ENCODE peak calls at places on chromosomes 6 and 20, in five cellular contexts. B, N, U, O and A are unnamed samples.

GRCh38 chr20:61891476-61891875 is 174.2 kb downstream of the TAF4 start:
- DNase-seq in B (no peak), N (no peak), U (no peak), O (no peak), A (no peak)

GRCh38 chr20:62274332-62275262 is 28.2 kb upstream of the ADRM1 start:
- DNase-seq in B (no peak), N (no peak), U (no peak), O (peak), A (no peak)

GRCh38 chr6:34656378-34657036 is 40.1 kb downstream of the ILRUN start:
- DNase-seq in B (peak), N (no peak), U (no peak), O (peak), A (peak)

GRCh38 chr6:121959501-121959900 is 440.0 kb upstream of the HSF2 start:
- DNase-seq in B (no peak), N (no peak), U (no peak), O (no peak), A (no peak)

GRCh38 chr6:235763-236360 is 56.4 kb upstream of the DUSP22 start:
- DNase-seq in B (no peak), N (peak), U (no peak), O (no peak), A (peak)

GRCh38 chr20:45085867-45086266 is 15.1 kb downstream of the KCNS1 start:
- DNase-seq in B (no peak), N (no peak), U (no peak), O (no peak), A (no peak)

GRCh38 chr20:56788041-56788670 is 159.1 kb downstream of the TFAP2C start:
- DNase-seq in B (peak), N (no peak), U (no peak), O (no peak), A (no peak)

GRCh38 chr6:27667651-27668441 is 194.9 kb upstream of the ZNF184 start:
- DNase-seq in B (no peak), N (no peak), U (no peak), O (no peak), A (no peak)

GRCh38 chr6:53315086-53315724 is 33.5 kb downstream of the ELOVL5 start:
- DNase-seq in B (no peak), N (no peak), U (no peak), O (no peak), A (no peak)

GRCh38 chr6:138416201-138416600 is 12.2 kb downstream of the HEBP2 start:
- DNase-seq in B (no peak), N (no peak), U (no peak), O (no peak), A (no peak)

GRCh38 chr20:58638467-58639181 is 12.5 kb upstream of the STX16 start:
- DNase-seq in B (no peak), N (no peak), U (no peak), O (no peak), A (no peak)

GRCh38 chr20:21074605-21075336 is 31.4 kb downstream of the LINC00237 start:
- DNase-seq in B (no peak), N (no peak), U (no peak), O (no peak), A (no peak)

GRCh38 chr6:143806282-143807102 is 36.6 kb upstream of the LTV1 start:
- DNase-seq in B (peak), N (no peak), U (no peak), O (no peak), A (no peak)

GRCh38 chr6:132466952-132467351 is 46.0 kb downstream of the STX7 start:
- DNase-seq in B (no peak), N (no peak), U (no peak), O (no peak), A (no peak)

GRCh38 chr6:54920628-54921027 is 74.1 kb downstream of the FAM83B start:
- DNase-seq in B (no peak), N (no peak), U (no peak), O (no peak), A (no peak)

GRCh38 chr6:164151161-164151728 is 736.7 kb downstream of the QKI start:
- DNase-seq in B (no peak), N (no peak), U (no peak), O (peak), A (no peak)

GRCh38 chr6:92459606-92460005 is 959.8 kb downstream of the EPHA7 start:
- DNase-seq in B (no peak), N (no peak), U (no peak), O (no peak), A (no peak)

GRCh38 chr20:19888269-19888669 is 128.9 kb upstream of the NAA20 start:
- DNase-seq in B (no peak), N (no peak), U (no peak), O (no peak), A (no peak)

GRCh38 chr6:93105017-93105416 is 314.3 kb downstream of the EPHA7 start:
- DNase-seq in B (peak), N (no peak), U (no peak), O (no peak), A (no peak)

GRCh38 chr6:69868961-69869360 is 2.6 kb downstream of the COL19A1 start:
- DNase-seq in B (no peak), N (no peak), U (no peak), O (peak), A (no peak)